ENCODE peak calls at places on chromosomes 1 and 21, in ten cellular contexts. O is heart right ventricle, Z is HCT116, D is neuronal stem cell, R is cardiac muscle cell, M is thoracic aorta, N is small intestine, H is SJSA1, V is astrocyte, F is neural progenitor cell. Q is an unnamed sample. For H3K4me1, the result is how much of the 10 kb centered on the place peaks cover.

GRCh38 chr1:64917328-64917861 is 49.0 kb downstream of the JAK1 start:
- DNase-seq in V (peak), Z (peak), F (peak), H (peak), M (peak), O (peak), N (no peak), D (no peak), R (peak), Q (peak)

GRCh38 chr1:156608036-156608674 is 6.9 kb upstream of the GPATCH4 start:
- DNase-seq in F (peak), R (peak), D (no peak), O (no peak), Z (peak), N (peak), V (peak), H (no peak), M (no peak), Q (no peak)

GRCh38 chr1:29973406-29973805 is 737.1 kb downstream of the PTPRU start:
- DNase-seq in N (no peak), V (no peak), D (no peak), H (peak), R (no peak), O (no peak), F (no peak), Z (no peak), M (no peak), Q (no peak)

GRCh38 chr21:46428286-46428685 is 30.4 kb upstream of the DIP2A start:
- DNase-seq in N (no peak), V (no peak), O (no peak), M (no peak), D (no peak), Z (no peak), R (no peak), H (no peak), F (no peak), Q (no peak)

GRCh38 chr1:47587891-47588582 is 150.2 kb downstream of the FOXD2 start:
- DNase-seq in M (no peak), N (peak), D (no peak), F (no peak), V (no peak), Z (no peak), O (peak), R (peak), H (no peak), Q (no peak)

GRCh38 chr1:28640766-28641165 is 2.1 kb downstream of the TAF12 start:
- DNase-seq in D (no peak), N (peak), F (peak), V (no peak), Z (peak), M (no peak), R (peak), O (no peak), H (no peak), Q (no peak)

GRCh38 chr1:105087496-105087895 is 1337.8 kb downstream of the AMY1C start:
- DNase-seq in F (no peak), H (no peak), R (no peak), D (no peak), V (peak), M (no peak), Z (no peak), O (no peak), N (no peak), Q (no peak)

GRCh38 chr1:115402753-115403184 is 64.7 kb upstream of the NGF start:
- DNase-seq in Z (no peak), H (no peak), F (no peak), M (no peak), D (no peak), N (no peak), O (peak), R (no peak), V (no peak), Q (no peak)

GRCh38 chr1:221032616-221033342 is 153.5 kb downstream of the HLX start:
- DNase-seq in V (no peak), Z (no peak), D (no peak), N (no peak), O (no peak), F (no peak), M (no peak), H (no peak), R (no peak), Q (no peak)

GRCh38 chr1:221031890-221032222 is 152.6 kb downstream of the HLX start:
- DNase-seq in H (no peak), F (no peak), O (no peak), V (no peak), R (no peak), N (no peak), D (no peak), M (no peak), Z (no peak), Q (no peak)

GRCh38 chr1:221040074-221040473 is 160.8 kb downstream of the HLX start:
- DNase-seq in O (no peak), Z (no peak), D (no peak), M (no peak), V (no peak), R (no peak), N (no peak), F (no peak), H (no peak), Q (no peak)

GRCh38 chr1:221039616-221040015 is 160.4 kb downstream of the HLX start:
- DNase-seq in O (no peak), H (peak), R (no peak), F (no peak), M (no peak), D (no peak), V (peak), Z (no peak), N (no peak), Q (no peak)

GRCh38 chr1:221035680-221036153 is 156.5 kb downstream of the HLX start:
- DNase-seq in N (no peak), F (no peak), H (peak), V (peak), O (no peak), M (no peak), D (no peak), Z (no peak), R (peak), Q (no peak)
- H3K4me1 ChIP-seq in N (under half), F (under half), H (under half), V (under half), O (under half), M (under half), D (under half), Z (under half), R (under half), Q (under half)

GRCh38 chr21:15098908-15099307 is 34.1 kb upstream of the NRIP1 start:
- DNase-seq in F (no peak), N (no peak), V (no peak), O (no peak), H (no peak), Z (no peak), M (no peak), R (no peak), D (no peak), Q (no peak)

GRCh38 chr21:15096146-15096545 is 31.3 kb upstream of the NRIP1 start:
- DNase-seq in V (no peak), F (no peak), Z (no peak), D (no peak), R (no peak), M (no peak), O (no peak), N (no peak), H (no peak), Q (no peak)

GRCh38 chr21:15097580-15097979 is 32.8 kb upstream of the NRIP1 start:
- DNase-seq in D (no peak), M (no peak), H (no peak), V (no peak), R (no peak), Z (no peak), N (no peak), O (no peak), F (no peak), Q (no peak)

GRCh38 chr21:15093216-15093615 is 28.4 kb upstream of the NRIP1 start:
- DNase-seq in H (no peak), F (no peak), Z (no peak), M (no peak), R (no peak), O (no peak), V (no peak), D (no peak), N (no peak), Q (no peak)

DNA sequence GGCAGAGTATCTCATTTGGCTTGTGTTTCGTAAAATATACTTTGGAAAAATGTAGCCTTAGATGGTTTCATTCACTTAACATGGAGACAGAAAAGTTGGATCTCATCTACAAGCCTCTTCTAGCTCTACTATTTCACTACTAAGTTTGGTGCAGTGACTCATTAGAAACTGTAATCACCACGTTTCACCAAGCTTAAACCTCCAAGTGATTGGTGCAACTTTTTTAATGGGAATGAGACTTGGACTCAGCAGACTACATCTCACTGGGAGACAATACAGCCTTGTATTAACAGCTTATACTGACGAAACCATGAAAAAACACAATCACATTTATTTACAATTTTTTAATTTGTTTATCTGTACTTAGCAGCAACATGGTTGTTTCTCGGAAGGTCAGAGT is 29.9 kb upstream of the NRIP1 start:
- DNase-seq in F (no peak), N (no peak), Z (no peak), V (no peak), D (no peak), R (peak), H (no peak), M (no peak), O (no peak), Q (no peak)
- H3K27ac ChIP-seq in F (no peak), N (no peak), Z (no peak), V (no peak), D (no peak), R (no peak), H (no peak), M (no peak), O (no peak), Q (no peak)

GRCh38 chr1:9651220-9651564 is 339 bp upstream of the PIK3CD start:
- DNase-seq in V (no peak), F (no peak), M (no peak), N (no peak), R (no peak), O (no peak), D (no peak), Z (no peak), H (no peak), Q (no peak)
- H3K4me1 ChIP-seq in V (under half), F (under half), M (under half), N (under half), R (under half), O (under half), D (under half), Z (under half), H (under half), Q (under half)

GRCh38 chr1:186804669-186805068 is 24.1 kb upstream of the PLA2G4A start:
- DNase-seq in Z (no peak), M (no peak), N (peak), D (no peak), O (no peak), H (no peak), R (no peak), V (no peak), F (no peak), Q (no peak)
- H3K27ac ChIP-seq in Z (no peak), M (no peak), N (no peak), D (no peak), O (no peak), H (no peak), R (no peak), V (no peak), F (no peak), Q (no peak)